ENCODE peak calls at places on chromosomes 11 and 22, in four cellular contexts. U, R, K and F are unnamed samples.

GRCh38 chr11:94224078-94224477 is 80.3 kb upstream of the IZUMO1R start:
- DNase-seq in U (no peak), R (no peak), K (no peak), F (peak)

GRCh38 chr11:85823816-85824215 is 12.9 kb upstream of the SYTL2 start:
- DNase-seq in U (no peak), R (no peak), K (no peak), F (no peak)

GRCh38 chr11:23974046-23974445 is 522.8 kb upstream of the LUZP2 start:
- DNase-seq in U (no peak), R (no peak), K (no peak), F (no peak)

GRCh38 chr11:106872246-106872645 is 146.0 kb downstream of the GUCY1A2 start:
- DNase-seq in U (no peak), R (no peak), K (peak), F (no peak)

GRCh38 chr22:24994070-24994763 is 41.7 kb downstream of the KIAA1671 start:
- DNase-seq in U (no peak), R (no peak), K (no peak), F (no peak)

GRCh38 chr11:131667566-131667965 is 297.2 kb downstream of the NTM start:
- DNase-seq in U (no peak), R (no peak), K (no peak), F (no peak)

GRCh38 chr11:103471546-103471945 is 362.3 kb downstream of the DYNC2H1 start:
- DNase-seq in U (no peak), R (no peak), K (no peak), F (no peak)

GRCh38 chr11:19577849-19578619 is 134.6 kb upstream of the NAV2 start:
- DNase-seq in U (no peak), R (peak), K (peak), F (peak)

GRCh38 chr11:97364047-97364446 is 974.2 kb downstream of the JRKL start:
- DNase-seq in U (no peak), R (no peak), K (peak), F (no peak)

GRCh38 chr11:62122076-62122475 is 1.7 kb upstream of the INCENP start:
- DNase-seq in U (no peak), R (no peak), K (peak), F (no peak)

GRCh38 chr22:45889093-45889538 is 87.8 kb downstream of the WNT7B start:
- DNase-seq in U (no peak), R (no peak), K (no peak), F (no peak)

GRCh38 chr11:78217650-78218541 is 29.2 kb downstream of the USP35 start:
- DNase-seq in U (no peak), R (no peak), K (no peak), F (no peak)

GRCh38 chr11:9380773-9381172 is 3.7 kb upstream of the IPO7 start:
- DNase-seq in U (no peak), R (no peak), K (no peak), F (no peak)

GRCh38 chr11:100640646-100641045 is 46.4 kb upstream of the ARHGAP42 start:
- DNase-seq in U (no peak), R (no peak), K (no peak), F (no peak)

GRCh38 chr11:76700177-76701100 is 29.9 kb upstream of the LRRC32 start:
- DNase-seq in U (peak), R (peak), K (peak), F (peak)

GRCh38 chr11:2400069-2400760 is at the start of gene TSSC4:
- DNase-seq in U (peak), R (peak), K (peak), F (peak)

GRCh38 chr11:1570896-1571759 is 943 bp downstream of the DUSP8 start:
- DNase-seq in U (no peak), R (peak), K (no peak), F (no peak)

GRCh38 chr11:62614275-62614674 is 1.2 kb downstream of the ROM1 start:
- DNase-seq in U (no peak), R (no peak), K (no peak), F (peak)

GRCh38 chr11:113521737-113522517 is 46.7 kb upstream of the DRD2 start:
- DNase-seq in U (no peak), R (no peak), K (no peak), F (no peak)

GRCh38 chr11:6988506-6988905 is 31.6 kb downstream of the ZNF214 start:
- DNase-seq in U (no peak), R (no peak), K (no peak), F (peak)

GRCh38 chr11:3181722-3182461 is 16.8 kb upstream of the OSBPL5 start:
- DNase-seq in U (no peak), R (no peak), K (no peak), F (no peak)

GRCh38 chr11:100890779-100891178 is 203.7 kb downstream of the ARHGAP42 start:
- DNase-seq in U (peak), R (no peak), K (peak), F (peak)

GRCh38 chr11:115244314-115244713 is 259.9 kb downstream of the CADM1 start:
- DNase-seq in U (no peak), R (no peak), K (no peak), F (no peak)

GRCh38 chr11:1717745-1718144 is 20.8 kb downstream of the KRTAP5-6 start:
- DNase-seq in U (no peak), R (no peak), K (no peak), F (no peak)

GRCh38 chr11:68996376-68997123 is 15.8 kb upstream of the MRGPRD start:
- DNase-seq in U (no peak), R (no peak), K (no peak), F (no peak)

GRCh38 chr11:93054881-93055280 is 85.4 kb downstream of the MTNR1B start:
- DNase-seq in U (peak), R (peak), K (peak), F (peak)

GRCh38 chr11:47332791-47333525 is 19.5 kb downstream of the MYBPC3 start:
- DNase-seq in U (no peak), R (no peak), K (no peak), F (no peak)

GRCh38 chr11:128207861-128208321 is 379.5 kb downstream of the ETS1 start:
- DNase-seq in U (peak), R (no peak), K (peak), F (peak)

GRCh38 chr11:7488681-7489080 is 3.4 kb downstream of the OLFML1 start:
- DNase-seq in U (no peak), R (no peak), K (no peak), F (peak)

GRCh38 chr11:90639687-90640086 is 416.8 kb upstream of the CHORDC1 start:
- DNase-seq in U (no peak), R (no peak), K (no peak), F (no peak)
- TF ChIP-seq CTCF in U (no peak), R (peak), K (peak), F (no peak)

GRCh38 chr11:88626216-88626615 is 288.7 kb upstream of the CTSC start:
- DNase-seq in U (no peak), R (no peak), K (no peak), F (peak)
- TF ChIP-seq CTCF in U (no peak), R (no peak), K (no peak), F (no peak)

GRCh38 chr11:72553748-72554147 is 119.4 kb upstream of the CLPB start:
- DNase-seq in U (no peak), R (no peak), K (no peak), F (no peak)
- TF ChIP-seq CTCF in U (no peak), R (no peak), K (no peak), F (no peak)

DNA sequence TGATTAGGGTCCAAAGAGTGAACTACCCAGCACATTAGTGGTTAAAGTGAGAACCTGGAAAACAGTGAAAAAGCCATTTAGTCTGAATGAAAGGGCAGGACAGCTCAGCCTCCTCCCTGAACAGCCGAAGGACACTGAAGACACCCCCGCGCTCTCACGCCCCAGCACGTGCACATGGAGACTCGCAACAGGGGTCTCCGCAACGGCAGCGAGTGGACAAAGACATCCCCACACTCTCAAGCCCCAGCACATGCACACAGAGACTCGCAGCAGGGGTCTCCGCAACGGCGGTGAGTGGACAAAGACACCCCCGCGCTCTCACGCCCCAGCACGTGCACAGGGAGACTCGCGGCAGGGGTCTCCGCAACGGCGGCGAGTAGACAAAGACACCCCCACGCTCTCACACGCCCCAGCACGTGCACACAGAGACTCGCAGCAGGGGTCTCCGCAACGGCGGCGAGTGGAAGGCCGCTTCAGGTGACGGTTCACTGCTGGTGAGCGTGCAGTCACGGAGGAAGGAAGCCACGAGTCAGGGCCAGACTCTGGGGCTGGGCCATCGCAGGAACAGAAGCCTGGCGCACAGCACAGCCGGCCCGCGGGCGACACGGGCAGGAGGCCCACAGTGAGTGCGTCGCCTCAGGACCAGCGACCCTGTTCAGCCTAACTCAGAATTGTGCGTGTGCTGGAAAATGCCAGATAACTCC is 43.6 kb downstream of the BRD1 start:
- DNase-seq in U (no peak), R (no peak), K (no peak), F (no peak)
- TF ChIP-seq CTCF in U (no peak), R (no peak), K (no peak), F (no peak)

GRCh38 chr11:64898076-64898445 is 18.9 kb downstream of the ATG2A start:
- DNase-seq in U (no peak), R (no peak), K (no peak), F (no peak)
- TF ChIP-seq CTCF in U (no peak), R (no peak), K (no peak), F (no peak)

GRCh38 chr11:44565008-44565745 is at the start of gene CD82:
- DNase-seq in U (peak), R (peak), K (peak), F (peak)
- TF ChIP-seq CTCF in U (peak), R (no peak), K (no peak), F (no peak)

DNA sequence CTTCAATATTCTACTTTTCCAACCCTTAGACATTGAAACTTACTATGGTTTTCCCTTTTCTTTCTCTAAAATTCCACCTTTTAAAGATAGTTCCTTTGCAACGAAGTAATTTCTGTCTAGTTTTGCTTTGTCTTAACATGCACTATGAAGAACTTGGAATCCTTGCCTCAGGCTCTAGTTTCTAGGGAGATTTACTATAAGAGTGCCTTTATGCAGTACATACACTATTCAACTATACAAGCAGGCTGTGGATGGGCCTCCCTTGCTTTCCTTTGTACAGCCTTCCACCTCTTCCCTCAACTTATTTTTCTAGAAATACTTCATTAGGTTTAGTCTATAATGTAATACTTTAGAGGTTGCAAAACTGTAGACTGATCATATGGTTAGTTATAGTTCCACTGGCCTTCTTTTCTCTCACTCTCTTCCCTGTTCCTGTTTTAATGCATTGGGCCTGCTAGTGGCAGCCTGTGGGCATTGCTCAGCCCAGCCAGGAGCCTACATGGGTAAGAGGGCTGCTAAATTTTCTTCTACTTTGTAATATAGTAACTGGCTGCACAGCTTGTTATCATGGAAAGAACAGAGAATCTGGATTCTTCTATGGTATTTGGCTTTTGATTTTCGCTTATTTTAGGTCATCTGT is 100.2 kb downstream of the C11orf87 start:
- DNase-seq in U (no peak), R (no peak), K (no peak), F (no peak)
- TF ChIP-seq CTCF in U (no peak), R (no peak), K (peak), F (no peak)